ENCODE peak calls at places on chromosomes 12 and 14, in ten cellular contexts. I, C, A, W, Z, F, U, R, G and M are unnamed samples.

GRCh38 chr14:100080206-100080605 is 15.0 kb downstream of the EVL start:
- DNase-seq in U (no peak), R (no peak), Z (no peak), I (no peak), W (no peak), F (no peak), A (no peak), G (no peak), C (no peak), M (no peak)

GRCh38 chr12:1481326-1481725 is 113.1 kb downstream of the FBXL14 start:
- DNase-seq in Z (no peak), U (peak), C (no peak), A (no peak), W (no peak), R (no peak), G (no peak), I (no peak), F (no peak), M (no peak)

GRCh38 chr12:111102062-111102735 is 181.8 kb upstream of the MYL2 start:
- DNase-seq in Z (peak), C (no peak), A (no peak), R (no peak), W (no peak), I (no peak), G (no peak), F (no peak), U (no peak), M (no peak)

GRCh38 chr14:22594156-22594716 is 3.9 kb upstream of the ABHD4 start:
- DNase-seq in U (no peak), C (no peak), I (no peak), Z (no peak), R (no peak), A (no peak), W (no peak), G (no peak), F (no peak), M (no peak)

GRCh38 chr12:85280138-85280983 is at the start of gene ALX1:
- DNase-seq in A (peak), W (peak), U (peak), I (no peak), R (no peak), C (peak), Z (no peak), F (peak), G (no peak), M (peak)

GRCh38 chr12:44930972-44931600 is 55.0 kb upstream of the NELL2 start:
- DNase-seq in G (no peak), W (peak), Z (peak), F (peak), C (peak), R (no peak), A (no peak), I (peak), U (peak), M (peak)

GRCh38 chr14:60968099-60968498 is 12.8 kb downstream of the TRMT5 start:
- DNase-seq in W (no peak), Z (no peak), G (no peak), R (no peak), F (no peak), U (no peak), C (no peak), A (no peak), I (no peak), M (no peak)

GRCh38 chr14:92495041-92495440 is 18.5 kb upstream of the RIN3 start:
- DNase-seq in Z (no peak), C (no peak), U (no peak), I (no peak), R (peak), W (no peak), F (no peak), A (no peak), G (no peak), M (no peak)

GRCh38 chr14:89589400-89590128 is 172.5 kb upstream of the FOXN3 start:
- DNase-seq in G (no peak), F (no peak), Z (no peak), U (no peak), I (no peak), W (peak), A (no peak), C (peak), R (no peak), M (no peak)

GRCh38 chr12:116298578-116298977 is 21.1 kb upstream of the MED13L start:
- DNase-seq in I (no peak), R (no peak), F (no peak), Z (no peak), C (no peak), W (no peak), G (no peak), U (no peak), A (no peak), M (no peak)

GRCh38 chr12:101653503-101653902 is 43.9 kb upstream of the CHPT1 start:
- DNase-seq in C (no peak), A (no peak), I (no peak), G (no peak), R (no peak), W (no peak), U (no peak), Z (no peak), F (no peak), M (no peak)

GRCh38 chr14:54475187-54475881 is 13.4 kb downstream of the GMFB start:
- DNase-seq in F (no peak), W (no peak), U (peak), Z (no peak), G (no peak), C (no peak), I (no peak), R (no peak), A (no peak), M (no peak)

GRCh38 chr14:54470701-54471100 is 18.1 kb downstream of the GMFB start:
- DNase-seq in A (no peak), W (no peak), F (no peak), G (no peak), U (no peak), Z (no peak), I (no peak), C (no peak), R (no peak), M (no peak)

GRCh38 chr14:54474232-54474793 is 14.5 kb downstream of the GMFB start:
- DNase-seq in A (no peak), C (no peak), G (no peak), I (no peak), R (no peak), F (no peak), W (no peak), U (no peak), Z (no peak), M (no peak)

GRCh38 chr14:54472291-54472690 is 16.5 kb downstream of the GMFB start:
- DNase-seq in U (no peak), I (no peak), G (no peak), C (no peak), R (no peak), F (no peak), A (no peak), Z (no peak), W (no peak), M (peak)

DNA sequence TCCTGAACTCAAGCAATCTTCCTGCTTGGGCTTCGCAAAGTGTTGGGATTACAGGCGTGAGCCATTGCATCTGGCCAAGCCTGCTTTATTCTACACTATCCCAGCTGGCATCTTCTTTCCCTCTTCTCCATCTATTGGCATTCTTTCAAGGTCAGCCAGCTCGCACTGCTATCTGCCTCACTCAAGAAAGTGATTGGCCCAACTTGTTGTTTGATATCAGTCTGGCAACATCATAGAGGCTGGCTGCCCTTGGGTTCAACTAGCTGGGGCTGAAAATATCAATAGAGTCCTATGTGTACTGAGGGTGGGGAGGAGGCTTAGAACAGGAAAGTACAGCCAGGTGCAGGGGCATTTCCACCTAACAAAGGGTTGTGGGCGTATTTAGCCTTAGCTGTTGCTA is 17.1 kb downstream of the GMFB start:
- DNase-seq in R (no peak), W (no peak), U (no peak), C (no peak), A (no peak), I (no peak), F (no peak), G (no peak), Z (no peak), M (no peak)
- TF ChIP-seq CTCF in R (no peak), W (no peak), U (no peak), C (no peak), A (no peak), I (no peak), F (no peak), G (no peak), Z (no peak), M (no peak)

GRCh38 chr12:107359382-107359781 is 266.0 kb upstream of the CRY1 start:
- DNase-seq in U (peak), F (no peak), I (no peak), R (no peak), C (no peak), Z (no peak), A (no peak), G (no peak), W (no peak), M (no peak)
- TF ChIP-seq CTCF in U (no peak), F (no peak), I (no peak), R (no peak), C (no peak), Z (no peak), A (no peak), G (no peak), W (no peak), M (no peak)

GRCh38 chr12:21296751-21297406 is 37.8 kb downstream of the SLCO1A2 start:
- DNase-seq in I (no peak), A (peak), U (peak), Z (peak), W (peak), C (peak), R (no peak), G (no peak), F (peak), M (no peak)
- TF ChIP-seq CTCF in I (peak), A (peak), U (peak), Z (peak), W (peak), C (peak), R (peak), G (no peak), F (peak), M (peak)

DNA sequence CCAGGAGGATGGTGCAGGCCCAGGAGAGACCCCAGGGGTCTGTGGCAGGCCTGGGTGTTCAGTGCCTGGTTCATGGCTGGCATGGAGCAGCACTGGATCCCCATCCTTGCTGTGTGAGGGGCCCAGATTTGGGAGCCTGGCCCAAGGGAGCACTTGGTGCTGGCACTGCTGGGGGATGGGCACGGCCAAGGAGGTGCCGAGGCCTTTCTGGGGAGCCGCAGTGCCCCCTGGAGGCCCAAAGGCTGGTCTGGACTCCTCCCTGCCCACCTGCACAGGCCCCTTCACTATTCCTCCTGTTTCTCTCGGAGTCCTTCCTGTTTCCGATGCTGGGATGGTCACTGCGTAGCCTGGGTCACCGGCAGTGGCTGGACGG is 48.6 kb downstream of the LRCOL1 start:
- DNase-seq in G (no peak), Z (no peak), R (no peak), F (peak), C (peak), W (peak), A (peak), I (no peak), U (peak), M (peak)
- TF ChIP-seq CTCF in G (no peak), Z (no peak), R (no peak), F (no peak), C (peak), W (no peak), A (no peak), I (no peak), U (peak), M (peak)

DNA sequence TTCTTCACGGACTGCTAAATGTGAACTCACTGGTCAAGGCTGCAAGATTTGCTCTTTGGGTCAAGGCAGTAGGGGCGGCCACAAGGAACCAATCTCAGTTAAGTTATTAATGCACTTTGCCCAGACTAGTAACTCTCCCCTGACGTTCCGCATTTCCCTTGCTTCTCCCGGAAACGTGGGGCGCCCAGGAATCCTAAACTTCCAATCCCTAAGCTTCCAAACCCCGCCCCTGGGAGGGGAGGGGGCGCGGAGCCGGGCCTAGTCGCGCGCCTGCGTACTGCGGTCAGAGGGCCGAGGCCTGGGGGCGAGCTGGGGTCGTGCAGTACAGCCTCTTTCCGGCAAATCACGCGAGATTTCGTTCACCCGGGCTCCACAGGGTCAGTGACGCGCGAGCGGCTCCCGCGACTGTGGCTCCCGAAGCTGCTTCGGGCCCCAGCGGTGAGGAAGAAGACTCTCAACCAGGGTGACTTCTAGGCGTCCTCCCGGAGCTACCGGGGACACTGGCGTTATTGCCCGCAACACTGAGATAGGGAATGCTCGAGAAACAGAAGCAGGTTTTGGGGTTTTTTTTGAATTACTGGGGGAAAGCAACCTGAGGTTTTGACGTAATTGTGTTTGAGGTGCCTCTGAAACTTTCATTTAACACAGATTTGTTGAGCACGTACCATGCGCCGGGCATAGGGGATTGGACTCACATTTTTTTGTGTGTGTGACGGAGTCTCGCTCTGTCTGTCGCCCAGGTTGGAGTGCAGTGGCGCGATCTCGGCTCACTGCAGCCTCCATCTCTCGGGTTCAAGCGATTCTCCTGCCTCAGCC is at the start of gene PTGR2:
- DNase-seq in W (peak), U (peak), G (peak), F (peak), C (peak), I (peak), Z (peak), R (peak), A (peak), M (peak)
- TF ChIP-seq CTCF in W (no peak), U (peak), G (no peak), F (no peak), C (no peak), I (no peak), Z (no peak), R (no peak), A (peak), M (no peak)